ENCODE peak calls at places on chromosomes 13 and 19, in six cellular contexts. V is PC-9, X is K562, J is fibroblast of lung, W is psoas muscle, P is left ventricle myocardium inferior. Q is an unnamed sample. For H3K4me1 and H3K27me3, the result is how much of the 10 kb centered on the place peaks cover.

GRCh38 chr19:46303702-46304397 is 7.0 kb downstream of the HIF3A start:
- DNase-seq in V (peak), X (peak), J (peak), W (peak), P (peak), Q (no peak)

GRCh38 chr19:13790354-13790753 is 4.9 kb upstream of the ZSWIM4 start:
- DNase-seq in V (no peak), X (no peak), J (no peak), W (no peak), P (no peak), Q (no peak)

GRCh38 chr19:39416626-39417120 is 4.2 kb downstream of the PLEKHG2 start:
- DNase-seq in V (peak), X (no peak), J (no peak), W (no peak), P (no peak), Q (no peak)

GRCh38 chr19:1104452-1105216 is 840 bp downstream of the GPX4 start:
- DNase-seq in V (peak), X (peak), J (peak), W (peak), P (peak), Q (peak)

GRCh38 chr19:14940266-14940665 is 1.0 kb upstream of the OR7C2 start:
- DNase-seq in V (no peak), X (no peak), J (no peak), W (no peak), P (no peak), Q (no peak)

GRCh38 chr13:66940113-66940512 is 290.0 kb downstream of the PCDH9 start:
- DNase-seq in V (no peak), X (no peak), J (no peak), W (no peak), P (no peak), Q (peak)

GRCh38 chr19:54454781-54455675 is 6.0 kb downstream of the LENG8 start:
- DNase-seq in V (no peak), X (no peak), J (no peak), W (peak), P (no peak), Q (no peak)

GRCh38 chr19:52224211-52224610 is 34.4 kb downstream of the PPP2R1A start:
- DNase-seq in V (no peak), X (no peak), J (no peak), W (no peak), P (no peak), Q (no peak)

GRCh38 chr19:43265664-43266025 is 3.7 kb downstream of the PSG9 start:
- DNase-seq in V (no peak), X (no peak), J (no peak), W (no peak), P (no peak), Q (peak)

GRCh38 chr13:106028916-106029315 is 506.5 kb downstream of the EFNB2 start:
- DNase-seq in V (no peak), X (no peak), J (no peak), W (no peak), P (no peak), Q (peak)

GRCh38 chr19:10393137-10393536 is 10.2 kb downstream of the CDC37 start:
- DNase-seq in V (no peak), X (no peak), J (no peak), W (no peak), P (no peak), Q (no peak)

GRCh38 chr19:31761281-31761913 is 412.2 kb upstream of the TSHZ3 start:
- DNase-seq in V (no peak), X (no peak), J (no peak), W (no peak), P (no peak), Q (no peak)

GRCh38 chr13:98978280-98978679 is 416 bp upstream of the DOCK9 start:
- DNase-seq in V (peak), X (no peak), J (peak), W (no peak), P (no peak), Q (peak)

GRCh38 chr13:22800726-22801401 is 379.9 kb upstream of the SGCG start:
- DNase-seq in V (no peak), X (no peak), J (peak), W (peak), P (peak), Q (no peak)

GRCh38 chr13:31920301-31920818 is 111.2 kb upstream of the FRY start:
- DNase-seq in V (no peak), X (no peak), J (peak), W (no peak), P (no peak), Q (no peak)

GRCh38 chr19:6061420-6062130 is 48.7 kb downstream of the RFX2 start:
- DNase-seq in V (no peak), X (no peak), J (no peak), W (peak), P (no peak), Q (no peak)
- H3K4me1 ChIP-seq in V (half or more), X (half or more), J (under half), W (under half), P (half or more), Q (half or more)

GRCh38 chr13:39463611-39464010 is 139.4 kb downstream of the LHFPL6 start:
- DNase-seq in V (no peak), X (no peak), J (no peak), W (no peak), P (no peak), Q (no peak)
- H3K27me3 ChIP-seq in V (under half), X (under half), J (under half), W (under half), P (under half), Q (under half)

GRCh38 chr13:50599927-50600326 is 243.6 kb downstream of the DLEU7 start:
- DNase-seq in V (no peak), X (no peak), J (no peak), W (no peak), P (no peak), Q (no peak)
- H3K4me1 ChIP-seq in V (under half), X (under half), J (under half), W (under half), P (half or more), Q (under half)

GRCh38 chr13:112134150-112135075 is 67.5 kb downstream of the SOX1 start:
- DNase-seq in V (no peak), X (peak), J (no peak), W (no peak), P (no peak), Q (no peak)
- H3K27me3 ChIP-seq in V (half or more), X (under half), J (under half), W (under half), P (half or more), Q (under half)

GRCh38 chr19:17618281-17618903 is 62.9 kb downstream of the COLGALT1 start:
- DNase-seq in V (no peak), X (no peak), J (no peak), W (no peak), P (no peak), Q (no peak)

GRCh38 chr19:17618919-17619318 is 63.5 kb downstream of the COLGALT1 start:
- DNase-seq in V (no peak), X (no peak), J (no peak), W (no peak), P (no peak), Q (no peak)

GRCh38 chr19:17616686-17616960 is 61.2 kb downstream of the COLGALT1 start:
- DNase-seq in V (no peak), X (no peak), J (no peak), W (no peak), P (no peak), Q (no peak)

GRCh38 chr19:17616961-17617806 is 61.7 kb downstream of the COLGALT1 start:
- DNase-seq in V (peak), X (peak), J (no peak), W (no peak), P (no peak), Q (peak)

GRCh38 chr19:17617807-17618192 is 62.4 kb downstream of the COLGALT1 start:
- DNase-seq in V (no peak), X (no peak), J (no peak), W (no peak), P (no peak), Q (no peak)
- H3K4me1 ChIP-seq in V (under half), X (under half), J (under half), W (under half), P (under half), Q (under half)

GRCh38 chr13:21676611-21677021 is 5.7 kb downstream of the FGF9 start:
- DNase-seq in V (no peak), X (peak), J (no peak), W (peak), P (no peak), Q (no peak)
- H3K27me3 ChIP-seq in V (half or more), X (under half), J (under half), W (under half), P (half or more), Q (half or more)

DNA sequence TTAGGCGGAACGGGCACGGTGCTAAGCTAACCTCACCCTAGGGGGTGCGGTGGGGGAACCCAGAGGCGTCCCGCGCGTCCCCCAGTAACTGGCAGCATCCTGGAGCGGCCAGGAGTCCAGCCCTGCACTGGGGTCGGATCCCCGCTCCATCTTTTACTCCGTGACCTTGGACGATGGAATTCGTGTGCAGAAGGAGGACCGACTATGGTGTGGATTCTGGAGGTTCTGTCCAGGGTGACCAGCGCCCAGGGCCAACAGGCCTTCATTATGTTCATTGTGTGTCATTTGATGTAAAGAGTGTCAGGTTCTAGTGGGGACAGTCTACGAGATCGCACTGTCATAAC is 650 bp downstream of the SPPL2B start:
- DNase-seq in V (no peak), X (no peak), J (no peak), W (no peak), P (no peak), Q (no peak)
- H3K4me1 ChIP-seq in V (under half), X (under half), J (under half), W (half or more), P (half or more), Q (under half)

GRCh38 chr13:111539791-111540446 is 219.5 kb downstream of the TEX29 start:
- DNase-seq in V (no peak), X (no peak), J (no peak), W (no peak), P (no peak), Q (no peak)
- H3K27me3 ChIP-seq in V (half or more), X (under half), J (under half), W (half or more), P (half or more), Q (under half)

GRCh38 chr19:16620584-16620983 is 7.4 kb downstream of the MED26 start:
- DNase-seq in V (no peak), X (no peak), J (no peak), W (no peak), P (no peak), Q (no peak)

GRCh38 chr19:16619456-16619855 is 8.5 kb downstream of the MED26 start:
- DNase-seq in V (no peak), X (no peak), J (no peak), W (peak), P (peak), Q (no peak)

GRCh38 chr19:16623066-16623465 is 4.9 kb downstream of the MED26 start:
- DNase-seq in V (no peak), X (no peak), J (no peak), W (no peak), P (no peak), Q (no peak)

GRCh38 chr19:16620018-16620417 is 8.0 kb downstream of the MED26 start:
- DNase-seq in V (no peak), X (no peak), J (no peak), W (peak), P (no peak), Q (no peak)

DNA sequence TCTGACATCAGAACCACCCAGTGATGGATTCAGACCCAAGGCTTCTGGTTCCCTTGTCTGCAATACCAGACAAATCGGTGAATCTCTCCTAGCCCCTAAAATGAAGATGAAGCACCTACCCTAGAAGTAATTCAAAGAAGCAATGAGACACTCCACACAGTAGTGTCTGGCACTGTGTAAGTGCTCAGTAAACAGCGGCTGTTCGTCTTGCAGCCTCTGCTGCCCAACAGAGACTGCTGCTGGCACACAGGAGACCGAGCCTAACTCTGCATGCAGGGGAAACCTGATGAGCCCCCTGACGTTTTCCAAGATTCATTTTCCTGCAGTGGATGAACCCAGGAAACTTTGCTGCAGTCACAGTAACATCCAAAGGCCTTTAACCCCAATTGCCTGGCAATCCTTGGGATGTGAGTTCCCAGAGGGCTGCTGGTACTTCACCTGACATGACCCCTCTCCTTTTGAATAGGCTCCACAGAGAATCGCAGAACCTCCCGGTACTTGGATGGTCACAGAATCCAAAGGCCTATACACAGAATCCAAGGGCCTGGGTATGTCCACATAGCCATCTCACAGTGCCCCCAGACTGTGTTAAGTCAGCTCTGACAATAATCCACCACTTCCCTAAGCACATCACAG is 6.7 kb downstream of the MED26 start:
- DNase-seq in V (no peak), X (no peak), J (no peak), W (no peak), P (no peak), Q (no peak)
- H3K4me1 ChIP-seq in V (under half), X (under half), J (under half), W (half or more), P (half or more), Q (under half)

DNA sequence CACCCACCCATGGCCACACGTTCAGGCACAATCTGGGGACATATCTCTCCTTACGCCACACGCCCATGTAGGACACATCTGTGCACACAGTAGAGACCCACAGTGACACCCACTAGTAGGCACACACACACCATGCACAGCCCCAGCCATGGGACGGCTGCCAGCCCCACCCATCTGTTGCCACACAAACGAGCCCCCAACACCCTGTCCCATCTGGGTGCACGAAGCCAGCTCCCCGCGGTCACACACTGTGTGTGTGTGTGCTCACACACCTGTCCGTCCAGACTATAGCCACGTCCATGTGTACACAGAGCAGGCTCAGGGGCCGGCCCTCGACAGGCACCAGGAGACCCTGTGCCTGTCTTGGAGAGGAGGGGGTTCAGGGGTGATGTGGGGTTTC is 10.6 kb downstream of the ERFL start:
- DNase-seq in V (no peak), X (no peak), J (no peak), W (no peak), P (no peak), Q (no peak)
- H3K27me3 ChIP-seq in V (under half), X (under half), J (half or more), W (half or more), P (half or more), Q (half or more)

Q was measured in foreskin keratinocyte.